ENCODE peak calls at places on chromosomes 1 and 21, in five cellular contexts. I is iPS-NIHi11, A is EL, S is NCI-H1417, P is mesothelial cell of epicardium. T is an unnamed sample.

GRCh38 chr1:19559641-19560040 is 74.3 kb upstream of the CAPZB start:
- DNase-seq in I (no peak), A (peak; percentile 72), S (no peak), P (no peak), T (no peak)

GRCh38 chr21:37063433-37063832 is 9.4 kb downstream of the PIGP start:
- DNase-seq in I (no peak), A (no peak), S (no peak), P (no peak), T (no peak)

GRCh38 chr21:44990921-44991320 is 51.1 kb downstream of the SLX9 start:
- DNase-seq in I (no peak), A (no peak), S (no peak), P (no peak), T (no peak)

GRCh38 chr1:67948155-67949075 is 102.0 kb downstream of the DIRAS3 start:
- DNase-seq in I (no peak), A (peak; percentile 81), S (no peak), P (no peak), T (no peak)

GRCh38 chr1:39158330-39159086 is 46.0 kb upstream of the MACF1 start:
- DNase-seq in I (peak; percentile 51), A (no peak), S (no peak), P (no peak), T (no peak)

GRCh38 chr1:29123871-29124365 is at the start of gene TMEM200B:
- DNase-seq in I (peak; percentile 49), A (peak; percentile 48), S (no peak), P (no peak), T (no peak)

GRCh38 chr21:29121759-29122158 is 8.7 kb upstream of the MAP3K7CL start:
- DNase-seq in I (no peak), A (no peak), S (no peak), P (no peak), T (no peak)

GRCh38 chr1:223142269-223142668 is 779 bp downstream of the TLR5 start:
- DNase-seq in I (no peak), A (no peak), S (no peak), P (no peak), T (no peak)

GRCh38 chr21:45330075-45330781 is 42.5 kb upstream of the POFUT2 start:
- DNase-seq in I (peak; percentile 51), A (peak; percentile 95), S (peak; percentile 86), P (no peak), T (peak; percentile 94)

T was measured in chondrocyte.